ENCODE peak calls at places on chromosomes 16 and 17, in five cellular contexts. F is mucosa of descending colon, V is Calu3, L is GM12878, Y is cardiac muscle cell. D is an unnamed sample.

GRCh38 chr16:53668869-53669268 is 34.8 kb downstream of the RPGRIP1L start:
- DNase-seq in F (no peak), V (no peak), L (no peak), Y (no peak), D (no peak)

GRCh38 chr17:78974635-78975591 is 4.8 kb downstream of the LGALS3BP start:
- DNase-seq in F (peak), V (no peak), L (no peak), Y (peak), D (no peak)

GRCh38 chr16:75377971-75378386 is 55.3 kb downstream of the CFDP1 start:
- DNase-seq in F (no peak), V (no peak), L (no peak), Y (peak), D (peak)

GRCh38 chr17:21358682-21359482 is 17.3 kb upstream of the KCNJ12 start:
- DNase-seq in F (peak), V (peak), L (no peak), Y (no peak), D (no peak)

GRCh38 chr17:19392303-19392702 is 5.3 kb upstream of the MFAP4 start:
- DNase-seq in F (no peak), V (no peak), L (no peak), Y (no peak), D (no peak)

GRCh38 chr17:35541434-35541833 is 4.0 kb upstream of the SLFN12L start:
- DNase-seq in F (no peak), V (no peak), L (no peak), Y (no peak), D (no peak)

GRCh38 chr17:61139219-61139618 is 260.4 kb upstream of the TBX2 start:
- DNase-seq in F (peak), V (no peak), L (peak), Y (peak), D (no peak)

GRCh38 chr17:17071531-17072360 is 29.5 kb downstream of the MPRIP start:
- DNase-seq in F (no peak), V (no peak), L (no peak), Y (no peak), D (no peak)

GRCh38 chr17:38579934-38580333 is 25.8 kb downstream of the SRCIN1 start:
- DNase-seq in F (no peak), V (peak), L (no peak), Y (peak), D (peak)

GRCh38 chr17:65324574-65324973 is 187.4 kb downstream of the RGS9 start:
- DNase-seq in F (no peak), V (no peak), L (no peak), Y (no peak), D (no peak)

GRCh38 chr17:3730881-3731429 is 7.3 kb downstream of the HASPIN start:
- DNase-seq in F (no peak), V (no peak), L (no peak), Y (peak), D (no peak)

GRCh38 chr16:2339521-2340484 is 725 bp downstream of the ABCA3 start:
- DNase-seq in F (peak), V (peak), L (no peak), Y (peak), D (peak)

GRCh38 chr16:9481749-9482148 is 390.3 kb downstream of the HAPSTR1 start:
- DNase-seq in F (no peak), V (no peak), L (no peak), Y (no peak), D (no peak)

GRCh38 chr16:67571981-67572431 is 9.7 kb downstream of the CTCF start:
- DNase-seq in F (no peak), V (no peak), L (no peak), Y (peak), D (no peak)

GRCh38 chr16:24125199-24125598 is 130.9 kb upstream of the CACNG3 start:
- DNase-seq in F (no peak), V (no peak), L (no peak), Y (no peak), D (peak)

GRCh38 chr16:57807968-57808528 is 5.8 kb upstream of the KIFC3 start:
- DNase-seq in F (peak), V (peak), L (no peak), Y (peak), D (peak)

GRCh38 chr17:75504347-75505151 is 10.8 kb downstream of the CASKIN2 start:
- DNase-seq in F (peak), V (peak), L (no peak), Y (no peak), D (peak)

GRCh38 chr17:16937431-16937830 is 34.5 kb downstream of the TNFRSF13B start:
- DNase-seq in F (no peak), V (no peak), L (no peak), Y (no peak), D (no peak)

GRCh38 chr16:26802440-26802839 is 264.3 kb upstream of the C16orf82 start:
- DNase-seq in F (no peak), V (no peak), L (no peak), Y (no peak), D (no peak)

GRCh38 chr16:20291807-20292206 is 35.5 kb downstream of the GP2 start:
- DNase-seq in F (no peak), V (no peak), L (no peak), Y (no peak), D (peak)

GRCh38 chr17:82291582-82292250 is 18.2 kb upstream of the CSNK1D start:
- DNase-seq in F (no peak), V (no peak), L (no peak), Y (no peak), D (no peak)

GRCh38 chr16:24906199-24906808 is 60.5 kb downstream of the SLC5A11 start:
- DNase-seq in F (no peak), V (no peak), L (no peak), Y (peak), D (no peak)

GRCh38 chr16:22360963-22361659 is 13.3 kb downstream of the CDR2 start:
- DNase-seq in F (no peak), V (no peak), L (no peak), Y (no peak), D (no peak)

GRCh38 chr17:36550491-36551417 is 6.0 kb downstream of the GGNBP2 start:
- DNase-seq in F (no peak), V (no peak), L (peak), Y (no peak), D (no peak)

GRCh38 chr16:57374067-57374534 is 1.8 kb downstream of the CX3CL1 start:
- DNase-seq in F (peak), V (no peak), L (no peak), Y (peak), D (no peak)

GRCh38 chr16:2860826-2861567 is 3.0 kb upstream of the PRSS22 start:
- DNase-seq in F (no peak), V (no peak), L (no peak), Y (peak), D (peak)

GRCh38 chr17:77865109-77865611 is 93.3 kb upstream of the TNRC6C start:
- DNase-seq in F (peak), V (no peak), L (no peak), Y (peak), D (peak)

GRCh38 chr17:65553009-65553645 is 8.3 kb downstream of the AXIN2 start:
- DNase-seq in F (no peak), V (no peak), L (no peak), Y (peak), D (no peak)

GRCh38 chr16:75938818-75939217 is 212.5 kb upstream of the CPHXL start:
- DNase-seq in F (no peak), V (no peak), L (no peak), Y (no peak), D (no peak)

GRCh38 chr16:86063696-86064405 is 164.9 kb downstream of the IRF8 start:
- DNase-seq in F (no peak), V (no peak), L (no peak), Y (no peak), D (no peak)
- TF ChIP-seq CTCF in F (no peak), V (no peak), L (no peak), Y (no peak), D (no peak)

GRCh38 chr17:42028791-42029127 is 8.9 kb downstream of the NKIRAS2 start:
- DNase-seq in F (no peak), V (no peak), L (no peak), Y (no peak), D (no peak)
- TF ChIP-seq CTCF in F (no peak), V (no peak), L (no peak), Y (no peak), D (no peak)

GRCh38 chr17:79993390-79994221 is 42.1 kb downstream of the TBC1D16 start:
- DNase-seq in F (peak), V (peak), L (no peak), Y (peak), D (peak)

GRCh38 chr17:79992657-79993389 is 42.8 kb downstream of the TBC1D16 start:
- DNase-seq in F (no peak), V (no peak), L (no peak), Y (no peak), D (no peak)

GRCh38 chr17:79991140-79991923 is 44.3 kb downstream of the TBC1D16 start:
- DNase-seq in F (peak), V (peak), L (no peak), Y (peak), D (peak)

GRCh38 chr17:79990704-79991103 is 45.0 kb downstream of the TBC1D16 start:
- DNase-seq in F (peak), V (no peak), L (no peak), Y (no peak), D (no peak)

GRCh38 chr17:79991924-79992656 is 43.6 kb downstream of the TBC1D16 start:
- DNase-seq in F (peak), V (peak), L (no peak), Y (peak), D (peak)
- TF ChIP-seq CTCF in F (peak), V (no peak), L (no peak), Y (no peak), D (peak)

GRCh38 chr16:49603956-49604355 is 230.4 kb downstream of the C16orf78 start:
- DNase-seq in F (no peak), V (no peak), L (no peak), Y (no peak), D (no peak)

GRCh38 chr16:49604602-49605001 is 231.0 kb downstream of the C16orf78 start:
- DNase-seq in F (no peak), V (no peak), L (no peak), Y (no peak), D (no peak)

GRCh38 chr16:49608801-49609200 is 235.2 kb downstream of the C16orf78 start:
- DNase-seq in F (no peak), V (no peak), L (no peak), Y (peak), D (peak)

GRCh38 chr16:49605536-49606241 is 232.1 kb downstream of the C16orf78 start:
- DNase-seq in F (no peak), V (no peak), L (no peak), Y (no peak), D (no peak)

GRCh38 chr16:49608095-49608494 is 234.5 kb downstream of the C16orf78 start:
- DNase-seq in F (no peak), V (no peak), L (no peak), Y (peak), D (peak)
- TF ChIP-seq CTCF in F (no peak), V (no peak), L (no peak), Y (no peak), D (no peak)

GRCh38 chr17:33949100-33949499 is 306.0 kb upstream of the CCL2 start:
- DNase-seq in F (no peak), V (peak), L (no peak), Y (no peak), D (peak)
- TF ChIP-seq CTCF in F (no peak), V (no peak), L (peak), Y (peak), D (peak)

DNA sequence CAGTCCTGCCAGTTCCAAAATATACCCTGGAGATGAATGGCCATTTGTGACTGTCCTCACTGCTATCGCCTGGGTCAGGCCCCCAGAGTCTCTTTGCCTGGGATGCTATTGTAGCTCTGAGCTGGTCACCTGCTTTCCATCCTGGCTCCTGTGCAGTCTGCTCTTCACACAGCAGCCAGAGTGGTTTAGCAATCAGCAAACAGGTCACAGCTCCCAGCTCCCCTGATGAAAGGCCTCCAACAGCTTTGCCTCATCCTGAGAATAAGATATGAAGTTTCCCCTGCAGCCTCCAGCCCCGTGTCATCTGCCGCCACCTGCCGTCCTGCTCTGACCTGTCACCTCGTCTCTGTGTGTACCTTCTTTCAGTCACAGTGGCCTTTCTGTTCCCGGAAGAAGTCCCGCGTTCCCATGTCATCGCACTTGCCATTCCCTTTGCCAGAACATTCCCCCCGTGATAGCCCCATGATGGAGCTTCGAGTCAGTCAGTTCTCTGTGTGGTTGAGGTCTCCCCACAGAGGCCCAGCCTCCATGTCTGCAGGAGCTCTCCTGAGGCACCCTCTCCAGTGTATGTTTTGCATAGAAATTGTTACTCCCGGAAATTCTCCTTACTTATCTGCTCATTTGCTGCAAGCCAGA is 281.5 kb downstream of the SNX29 start:
- DNase-seq in F (peak), V (peak), L (no peak), Y (no peak), D (peak)
- TF ChIP-seq CTCF in F (peak), V (no peak), L (no peak), Y (no peak), D (peak)

DNA sequence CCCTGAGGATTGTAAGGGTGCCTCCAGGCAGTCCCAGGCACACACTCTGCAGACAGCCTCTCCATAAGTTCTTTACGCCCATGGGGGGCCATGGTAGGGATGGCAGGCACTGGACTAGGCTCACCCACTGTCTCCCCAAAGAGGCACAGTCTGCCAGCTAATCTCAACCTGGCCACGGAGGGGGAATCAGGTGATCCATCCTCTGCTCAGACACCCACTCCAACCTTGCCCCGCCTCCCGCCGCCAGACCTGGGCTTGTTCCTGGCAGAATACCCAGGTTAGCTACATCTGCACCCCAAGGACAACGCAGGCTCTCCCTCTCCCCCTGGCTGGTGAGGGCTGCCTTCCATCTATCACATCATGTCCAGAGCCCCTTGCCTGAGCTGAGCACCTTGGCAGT is 1.2 kb downstream of the NLGN2 start:
- DNase-seq in F (no peak), V (no peak), L (no peak), Y (no peak), D (no peak)
- TF ChIP-seq CTCF in F (no peak), V (no peak), L (no peak), Y (no peak), D (no peak)

GRCh38 chr16:30378236-30379164 is 3.9 kb downstream of the SEPTIN1 start:
- DNase-seq in F (peak), V (peak), L (peak), Y (peak), D (peak)
- TF ChIP-seq CTCF in F (no peak), V (peak), L (no peak), Y (peak), D (peak)

GRCh38 chr16:55120408-55120807 is 189.7 kb downstream of the IRX5 start:
- DNase-seq in F (no peak), V (no peak), L (no peak), Y (no peak), D (peak)
- TF ChIP-seq CTCF in F (no peak), V (no peak), L (no peak), Y (no peak), D (peak)

GRCh38 chr17:67646472-67646871 is 71.3 kb upstream of the NOL11 start:
- DNase-seq in F (no peak), V (no peak), L (no peak), Y (no peak), D (no peak)
- TF ChIP-seq CTCF in F (no peak), V (no peak), L (no peak), Y (no peak), D (no peak)